ENCODE peak calls at places on chromosomes 12 and 14, in ten cellular contexts. Q is fibroblast of lung; T is GM04504; A is fibroblast of the aortic adventitia; J is left lobe of liver; H is GM19239; M is WERI-Rb-1; W is activated naive CD4-positive, alpha-beta T cell treated with anti-CD3 and anti-CD28 coated beads, Interleukin-2, amount 50 U/mL, for 16 hours; C is NCI-H1417; Y is activated B cell treated with CpG ODN at 0.5 μM for 24 hours. E is an unnamed sample.

GRCh38 chr12:63849641-63850040 is 5.1 kb downstream of the SRGAP1 start:
- DNase-seq in Q (no peak), T (no peak), A (no peak), J (no peak), H (no peak), M (no peak), W (no peak), C (peak), Y (no peak), E (no peak)

GRCh38 chr12:84508325-84508861 is 404.2 kb downstream of the SLC6A15 start:
- DNase-seq in Q (peak), T (peak), A (peak), J (no peak), H (no peak), M (no peak), W (no peak), C (peak), Y (no peak), E (no peak)

GRCh38 chr12:30725739-30726138 is 29.0 kb downstream of the CAPRIN2 start:
- DNase-seq in Q (peak), T (peak), A (peak), J (no peak), H (no peak), M (no peak), W (no peak), C (no peak), Y (no peak), E (no peak)

GRCh38 chr12:47817272-47818006 is 2.3 kb downstream of the HDAC7 start:
- DNase-seq in Q (no peak), T (no peak), A (no peak), J (no peak), H (no peak), M (no peak), W (no peak), C (no peak), Y (no peak), E (no peak)

GRCh38 chr12:15522574-15523187 is 200.4 kb downstream of the PTPRO start:
- DNase-seq in Q (peak), T (no peak), A (peak), J (no peak), H (no peak), M (no peak), W (no peak), C (peak), Y (no peak), E (no peak)

GRCh38 chr14:100576091-100577085 is 10.8 kb downstream of the BEGAIN start:
- DNase-seq in Q (no peak), T (no peak), A (no peak), J (no peak), H (no peak), M (no peak), W (no peak), C (no peak), Y (no peak), E (no peak)

GRCh38 chr14:67609642-67610310 is 9.7 kb upstream of the PIGH start:
- DNase-seq in Q (no peak), T (no peak), A (no peak), J (no peak), H (no peak), M (no peak), W (no peak), C (no peak), Y (no peak), E (no peak)

GRCh38 chr14:64760146-64760755 is 56.0 kb downstream of the PLEKHG3 start:
- DNase-seq in Q (peak), T (no peak), A (peak), J (peak), H (peak), M (peak), W (peak), C (peak), Y (peak), E (no peak)

GRCh38 chr12:109872-110271 is 43.3 kb downstream of the IQSEC3 start:
- DNase-seq in Q (no peak), T (no peak), A (no peak), J (no peak), H (no peak), M (no peak), W (no peak), C (no peak), Y (no peak), E (no peak)

GRCh38 chr14:31428011-31428410 is 7.7 kb upstream of the HEATR5A start:
- DNase-seq in Q (no peak), T (no peak), A (no peak), J (no peak), H (no peak), M (no peak), W (no peak), C (no peak), Y (no peak), E (no peak)

GRCh38 chr12:1916396-1917171 is 1.9 kb downstream of the CACNA2D4 start:
- DNase-seq in Q (no peak), T (no peak), A (peak), J (peak), H (no peak), M (peak), W (no peak), C (no peak), Y (no peak), E (no peak)